ENCODE peak calls at places on chromosomes 4 and X, in nine cellular contexts. P, G, I, Q, O, C, A, U and R are unnamed samples.

GRCh38 chr4:185424905-185425599 is 712 bp downstream of the UFSP2 start:
- DNase-seq in O (no peak), A (peak; percentile 20), C (no peak), I (peak; percentile 7), Q (no peak), P (no peak), G (no peak), U (no peak), R (no peak)

GRCh38 chr4:94567811-94568210 is 116.1 kb downstream of the PDLIM5 start:
- DNase-seq in O (no peak), P (no peak), Q (no peak), I (no peak), G (no peak), C (no peak), U (no peak), A (no peak), R (no peak)

GRCh38 chr4:23337292-23337691 is 552.6 kb downstream of the PPARGC1A start:
- DNase-seq in I (peak; percentile 22), O (no peak), G (no peak), C (no peak), U (no peak), P (peak; percentile 62), Q (no peak), A (no peak), R (no peak)

GRCh38 chrX:16666541-16666940 is 16.6 kb downstream of the S100G start:
- DNase-seq in U (no peak), Q (no peak), I (peak; percentile 7), C (no peak), P (no peak), G (no peak), A (no peak), O (no peak), R (no peak)

GRCh38 chr4:139300431-139301142 is 718 bp upstream of the NAA15 start:
- DNase-seq in Q (no peak), A (no peak), I (peak; percentile 31), O (no peak), P (peak; percentile 38), U (no peak), G (no peak), C (no peak), R (no peak)

GRCh38 chr4:151887151-151887815 is 126.5 kb upstream of the GATB start:
- DNase-seq in P (no peak), O (no peak), G (no peak), U (no peak), Q (no peak), C (no peak), A (no peak), I (no peak), R (no peak)

GRCh38 chrX:78946178-78946896 is 1.1 kb downstream of the P2RY10 start:
- DNase-seq in I (no peak), A (no peak), Q (no peak), O (no peak), G (no peak), P (no peak), C (no peak), U (no peak), R (no peak)

GRCh38 chrX:39935414-39936064 is 162.2 kb downstream of the BCOR start:
- DNase-seq in Q (no peak), P (no peak), A (no peak), U (no peak), I (peak; percentile 38), O (no peak), C (no peak), G (no peak), R (no peak)

GRCh38 chr4:6539009-6539764 is 35.8 kb upstream of the MAN2B2 start:
- DNase-seq in G (no peak), U (no peak), C (no peak), O (no peak), A (no peak), Q (no peak), P (no peak), I (no peak), R (no peak)

GRCh38 chr4:1576200-1576960 is 107.7 kb downstream of the FAM53A start:
- DNase-seq in P (no peak), C (peak; percentile 31), A (no peak), Q (no peak), O (peak; percentile 65), I (no peak), U (no peak), G (no peak), R (no peak)

GRCh38 chr4:168536448-168536847 is 39.6 kb downstream of the PALLD start:
- DNase-seq in G (no peak), Q (no peak), U (no peak), O (no peak), P (no peak), I (no peak), A (no peak), C (no peak), R (no peak)

GRCh38 chr4:54585321-54586000 is 72.3 kb upstream of the KIT start:
- DNase-seq in A (no peak), C (no peak), I (no peak), O (no peak), P (no peak), U (no peak), Q (no peak), G (no peak), R (no peak)

GRCh38 chr4:17336069-17336468 is 175.8 kb downstream of the QDPR start:
- DNase-seq in C (no peak), U (no peak), O (no peak), I (no peak), P (no peak), G (no peak), Q (no peak), A (no peak), R (no peak)

GRCh38 chrX:70322784-70323183 is 32.9 kb downstream of the KIF4A start:
- DNase-seq in G (no peak), U (no peak), C (no peak), P (peak; percentile 4), I (no peak), O (no peak), Q (no peak), A (no peak), R (no peak)

GRCh38 chr4:53963336-53963735 is 101.1 kb downstream of the CHIC2 start:
- DNase-seq in Q (no peak), O (no peak), I (peak; percentile 21), C (no peak), G (no peak), U (no peak), A (no peak), P (no peak), R (no peak)

GRCh38 chrX:29231800-29232199 is 644.6 kb downstream of the IL1RAPL1 start:
- DNase-seq in Q (no peak), U (no peak), O (no peak), A (no peak), P (peak; percentile 3), G (no peak), I (no peak), C (no peak), R (no peak)

GRCh38 chr4:168837922-168838321 is 172.1 kb downstream of the CBR4 start:
- DNase-seq in Q (no peak), U (no peak), O (no peak), G (no peak), C (no peak), A (no peak), I (no peak), P (no peak), R (no peak)

GRCh38 chr4:6233943-6234342 is 33.6 kb upstream of the JAKMIP1 start:
- DNase-seq in I (no peak), P (no peak), C (peak; percentile 26), Q (no peak), U (no peak), O (no peak), A (no peak), G (no peak), R (no peak)

GRCh38 chr4:12126476-12126875 is 697.8 kb upstream of the HS3ST1 start:
- DNase-seq in I (no peak), P (no peak), U (no peak), G (no peak), C (no peak), O (no peak), Q (no peak), A (no peak), R (no peak)

GRCh38 chr4:87345139-87345538 is 22.5 kb upstream of the HSD17B13 start:
- DNase-seq in P (no peak), I (no peak), C (no peak), A (no peak), G (no peak), O (no peak), U (no peak), Q (no peak), R (no peak)
- H3K4me1 ChIP-seq in P (no peaks in the 10 kb centered on the region), I (no peaks in the 10 kb centered on the region), C (no peaks in the 10 kb centered on the region), A (no peaks in the 10 kb centered on the region), G (no peaks in the 10 kb centered on the region), O (no peaks in the 10 kb centered on the region), U (peaks cover 27% of the 10 kb centered on the region), Q (no peaks in the 10 kb centered on the region), R (no peaks in the 10 kb centered on the region)

DNA sequence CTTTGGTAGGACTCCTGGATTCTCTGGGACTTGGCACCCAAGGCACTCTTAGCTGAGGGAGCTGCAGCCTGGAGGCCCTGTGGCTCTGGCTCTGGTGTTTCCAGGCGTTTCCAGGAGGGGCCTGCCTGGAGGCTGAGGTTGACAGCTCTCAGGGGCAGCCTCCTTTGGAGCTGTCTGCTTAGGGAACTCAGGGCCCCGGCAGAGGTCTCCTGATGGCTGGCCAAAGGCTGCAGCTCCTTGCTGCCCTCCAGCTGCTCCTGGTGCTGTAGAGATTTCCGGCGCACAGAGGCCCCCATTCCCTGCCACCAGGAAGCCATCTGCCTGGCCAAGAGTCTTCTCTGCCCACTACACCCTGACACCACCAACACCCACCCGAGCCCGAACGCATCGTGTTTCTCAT is 25.3 kb upstream of the ARHGEF38 start:
- DNase-seq in U (no peak), C (no peak), P (peak; percentile 8), O (peak; percentile 46), A (no peak), Q (no peak), G (no peak), I (no peak), R (no peak)
- H3K4me1 ChIP-seq in U (no peaks in the 10 kb centered on the region), C (no peaks in the 10 kb centered on the region), P (no peaks in the 10 kb centered on the region), O (no peaks in the 10 kb centered on the region), A (no peaks in the 10 kb centered on the region), Q (no peaks in the 10 kb centered on the region), G (no peaks in the 10 kb centered on the region), I (no peaks in the 10 kb centered on the region), R (no peaks in the 10 kb centered on the region)

DNA sequence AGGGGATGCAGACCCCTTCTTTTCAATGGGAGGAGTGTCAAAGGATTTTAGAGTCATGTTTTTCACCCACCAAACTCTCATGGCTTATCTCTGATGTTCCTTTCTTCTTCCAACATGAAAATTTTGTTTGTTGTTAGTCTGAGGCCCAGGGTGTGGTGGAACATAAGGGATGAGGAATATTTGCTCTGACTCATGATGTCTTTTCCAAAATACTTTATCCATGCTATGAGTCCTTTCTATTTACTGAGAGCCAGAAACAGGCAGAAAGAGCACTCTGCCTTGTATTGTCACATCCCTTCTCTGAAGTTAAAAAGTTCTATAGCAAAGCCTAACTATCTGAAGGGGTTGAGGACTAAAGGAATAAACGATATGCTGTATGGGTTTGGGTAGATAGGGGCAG is 61.6 kb upstream of the GYPA start:
- DNase-seq in C (no peak), U (no peak), I (no peak), O (no peak), G (no peak), Q (no peak), A (no peak), P (no peak), R (no peak)
- H3K4me1 ChIP-seq in C (no peaks in the 10 kb centered on the region), U (no peaks in the 10 kb centered on the region), I (no peaks in the 10 kb centered on the region), O (no peaks in the 10 kb centered on the region), G (no peaks in the 10 kb centered on the region), Q (no peaks in the 10 kb centered on the region), A (no peaks in the 10 kb centered on the region), P (no peaks in the 10 kb centered on the region), R (no peaks in the 10 kb centered on the region)

DNA sequence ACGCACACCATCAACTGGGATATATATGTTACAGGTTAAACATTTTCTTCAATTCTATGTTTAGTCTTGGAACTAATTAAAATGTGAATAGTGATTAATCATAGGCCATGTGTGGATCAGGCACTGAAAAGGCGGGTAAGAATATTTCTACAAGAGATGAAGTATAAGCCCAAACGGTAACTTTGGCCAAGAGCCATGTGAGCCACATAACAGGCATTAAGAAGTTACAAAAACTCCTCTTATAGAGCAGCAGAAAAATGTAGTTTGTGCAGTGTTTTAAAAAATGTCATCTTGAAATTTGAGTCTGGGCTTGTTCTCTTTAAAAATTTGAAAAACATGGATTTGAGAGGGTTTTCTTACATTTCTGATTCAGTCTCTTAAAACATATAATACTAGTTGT is 521.8 kb upstream of the DIPK2B start:
- DNase-seq in P (no peak), G (no peak), C (no peak), A (no peak), I (no peak), U (no peak), Q (no peak), O (no peak), R (no peak)
- H3K4me1 ChIP-seq in P (peaks cover 6% of the 10 kb centered on the region), G (no peaks in the 10 kb centered on the region), C (no peaks in the 10 kb centered on the region), A (no peaks in the 10 kb centered on the region), I (no peaks in the 10 kb centered on the region), U (no peaks in the 10 kb centered on the region), Q (no peaks in the 10 kb centered on the region), O (no peaks in the 10 kb centered on the region), R (no peaks in the 10 kb centered on the region)